ENCODE peak calls at places on chromosome 19, in nine cellular contexts. C is dermis blood vessel endothelial cell; U is fibroblast of mammary gland; F is HTR-8/SVneo; M is GM23248; X is activated CD4-positive, alpha-beta T cell treated with anti-CD3 and anti-CD28 coated beads, Interleukin-2, amount 50 U/mL, for 1 hour; B is fibroblast of pulmonary artery; P is ascending aorta; E is activated T-cell treated with anti-CD3 and anti-CD28 coated beads, Interleukin-2, amount 50 U/mL, for 1 hour. G is an unnamed sample.
A peak's percentile ranks its signal among the peaks of the same experiment; 100 is the strongest.

GRCh38 chr19:39659791-39660190 is 4.1 kb downstream of the LGALS16 start:
- DNase-seq in E (no peak), P (no peak), B (no peak), C (no peak), F (no peak), M (no peak), U (no peak), X (no peak), G (no peak)

GRCh38 chr19:31146546-31147183 is 202.6 kb downstream of the TSHZ3 start:
- DNase-seq in P (no peak), F (no peak), B (no peak), M (peak; percentile 72), U (peak; percentile 55), X (no peak), E (no peak), C (no peak), G (no peak)

GRCh38 chr19:47514151-47514868 is 553 bp downstream of the NAPA start:
- DNase-seq in P (no peak), M (peak; percentile 49), C (no peak), U (no peak), F (no peak), E (no peak), X (no peak), B (no peak), G (no peak)

GRCh38 chr19:10226376-10227214 is 4.5 kb downstream of the S1PR2 start:
- DNase-seq in B (peak; percentile 95), F (no peak), U (peak; percentile 99), C (no peak), E (no peak), X (no peak), P (peak; percentile 84), M (peak; percentile 89), G (no peak)

GRCh38 chr19:29887498-29887897 is 54.5 kb upstream of the URI1 start:
- DNase-seq in F (no peak), C (peak; percentile 61), P (peak; percentile 57), M (peak; percentile 46), E (no peak), U (no peak), B (peak; percentile 18), X (no peak), G (no peak)

GRCh38 chr19:19744641-19745040 is 11.7 kb upstream of the ZNF14 start:
- DNase-seq in P (no peak), U (no peak), X (no peak), F (no peak), M (no peak), C (no peak), B (no peak), E (no peak), G (no peak)

GRCh38 chr19:5407356-5407755 is 47.9 kb upstream of the ZNRF4 start:
- DNase-seq in X (no peak), E (no peak), F (no peak), C (peak; percentile 43), U (peak; percentile 47), M (peak; percentile 43), P (no peak), B (peak; percentile 18), G (no peak)

GRCh38 chr19:31553844-31554215 is 204.6 kb upstream of the TSHZ3 start:
- DNase-seq in X (no peak), F (no peak), P (no peak), U (no peak), B (no peak), C (no peak), E (no peak), M (peak; percentile 1), G (no peak)

GRCh38 chr19:38911388-38912004 is 490 bp downstream of the CCER2 start:
- DNase-seq in B (no peak), M (no peak), E (no peak), U (no peak), C (no peak), X (no peak), F (no peak), P (no peak), G (no peak)

GRCh38 chr19:51468545-51468920 is 9.8 kb upstream of the CEACAM18 start:
- DNase-seq in E (no peak), P (peak; percentile 41), C (no peak), X (no peak), F (no peak), M (no peak), B (no peak), U (no peak), G (no peak)

GRCh38 chr19:51550848-51551672 is 19.6 kb upstream of the SIGLEC6 start:
- DNase-seq in P (no peak), B (no peak), C (peak; percentile 5), U (no peak), X (no peak), F (no peak), M (no peak), E (no peak), G (no peak)

GRCh38 chr19:53328967-53329366 is 4.6 kb upstream of the ZNF845 start:
- DNase-seq in F (no peak), E (no peak), M (peak; percentile 62), U (peak; percentile 44), C (no peak), X (no peak), B (peak; percentile 17), P (peak; percentile 65), G (no peak)

GRCh38 chr19:41023193-41023592 is 32.1 kb downstream of the CYP2B6 start:
- DNase-seq in B (no peak), P (no peak), M (no peak), E (no peak), U (no peak), F (no peak), C (no peak), X (no peak), G (no peak)

GRCh38 chr19:38617764-38618589 is at the start of gene MAP4K1:
- DNase-seq in U (no peak), C (no peak), M (no peak), E (peak; percentile 66), B (no peak), X (peak; percentile 57), F (no peak), P (peak; percentile 67), G (no peak)

GRCh38 chr19:40612831-40613668 is 11.9 kb downstream of the LTBP4 start:
- DNase-seq in B (peak; percentile 48), E (peak; percentile 77), M (peak; percentile 61), X (peak; percentile 72), P (peak; percentile 65), U (peak; percentile 38), C (peak; percentile 67), F (no peak), G (no peak)

GRCh38 chr19:7930765-7931164 is 4.8 kb upstream of the CTXN1 start:
- DNase-seq in C (no peak), E (no peak), F (no peak), U (no peak), B (no peak), X (no peak), M (no peak), P (no peak), G (no peak)

GRCh38 chr19:277581-278165 is 13.5 kb downstream of the PLPP2 start:
- DNase-seq in B (peak; percentile 56), X (no peak), E (no peak), C (peak; percentile 62), F (no peak), M (peak; percentile 50), U (peak; percentile 37), P (no peak), G (peak; percentile 16)

GRCh38 chr19:14073925-14074838 is 1.6 kb downstream of the MISP3 start:
- DNase-seq in M (peak; percentile 59), E (no peak), B (no peak), U (no peak), F (peak; percentile 45), C (no peak), X (no peak), P (no peak), G (no peak)

GRCh38 chr19:12665646-12666304 is 767 bp downstream of the MAN2B1 start:
- DNase-seq in F (no peak), M (peak; percentile 40), C (peak; percentile 23), P (no peak), B (peak; percentile 14), U (no peak), E (peak; percentile 29), X (no peak), G (no peak)

GRCh38 chr19:1001538-1002166 is 1.4 kb downstream of the GRIN3B start:
- DNase-seq in U (no peak), M (peak; percentile 58), P (no peak), E (peak; percentile 85), C (peak; percentile 63), X (peak; percentile 73), B (no peak), F (peak; percentile 49), G (no peak)

GRCh38 chr19:43782689-43783231 is 2.0 kb upstream of the KCNN4 start:
- DNase-seq in F (no peak), X (no peak), P (no peak), E (no peak), U (no peak), M (no peak), B (no peak), C (no peak), G (no peak)

GRCh38 chr19:6233051-6233826 is 46.5 kb downstream of the MLLT1 start:
- DNase-seq in X (no peak), E (no peak), C (peak; percentile 68), P (no peak), F (no peak), M (peak; percentile 75), B (peak; percentile 73), U (peak; percentile 67), G (no peak)

GRCh38 chr19:47309608-47310007 is at the start of gene C5AR1:
- DNase-seq in C (no peak), F (no peak), M (no peak), P (peak; percentile 72), U (no peak), B (no peak), X (no peak), E (no peak), G (no peak)

GRCh38 chr19:11673608-11674041 is 65.1 kb downstream of the ZNF823 start:
- DNase-seq in F (peak; percentile 38), C (peak; percentile 85), P (peak; percentile 70), X (no peak), B (peak; percentile 75), E (no peak), U (peak; percentile 71), M (peak; percentile 90), G (peak; percentile 66)

GRCh38 chr19:49931293-49932040 is 2.2 kb upstream of the NUP62 start:
- DNase-seq in U (no peak), C (no peak), M (no peak), F (no peak), B (no peak), P (no peak), E (no peak), X (no peak), G (no peak)

GRCh38 chr19:8519388-8519787 is 5.4 kb upstream of the ZNF414 start:
- DNase-seq in P (no peak), C (no peak), B (no peak), X (no peak), F (no peak), U (no peak), E (no peak), M (no peak), G (no peak)

GRCh38 chr19:29675120-29675649 is 9.9 kb downstream of the PLEKHF1 start:
- DNase-seq in X (no peak), C (no peak), M (no peak), B (no peak), U (no peak), E (no peak), F (no peak), P (no peak), G (no peak)

GRCh38 chr19:58218899-58219298 is 9.8 kb upstream of the ZNF544 start:
- DNase-seq in M (peak; percentile 45), P (no peak), X (peak; percentile 8), E (peak; percentile 28), F (no peak), U (peak; percentile 34), C (peak; percentile 64), B (peak; percentile 34), G (no peak)

GRCh38 chr19:2413629-2414028 is 13.8 kb downstream of the TIMM13 start:
- DNase-seq in E (no peak), B (no peak), U (no peak), P (no peak), C (no peak), F (no peak), X (no peak), M (no peak), G (no peak)

GRCh38 chr19:41887711-41888382 is 4.9 kb downstream of the ARHGEF1 start:
- DNase-seq in X (peak; percentile 88), B (peak; percentile 29), E (peak; percentile 90), C (no peak), M (peak; percentile 49), U (peak; percentile 20), P (peak; percentile 72), F (peak; percentile 73), G (peak; percentile 82)

GRCh38 chr19:48698046-48698445 is 2.3 kb downstream of the FUT2 start:
- DNase-seq in X (no peak), M (peak; percentile 54), U (peak; percentile 80), F (no peak), C (peak; percentile 40), P (no peak), B (peak; percentile 79), E (no peak), G (peak; percentile 53)

G was measured in renal cortical epithelial cell.